ENCODE peak calls at places on chromosome 6, in four cellular contexts. P is mesendoderm, J is trophoblast cell, C is IMR-90. Q is an unnamed sample.
A peak's percentile ranks its signal among the peaks of the same experiment; 100 is the strongest.

GRCh38 chr6:42564496-42564890 is 664 bp downstream of the UBR2 start:
- DNase-seq in P (no peak), J (peak; percentile 47), C (no peak), Q (no peak)

GRCh38 chr6:13139119-13139518 is 189.2 kb downstream of the TBC1D7 start:
- DNase-seq in P (no peak), J (no peak), C (no peak), Q (no peak)

GRCh38 chr6:37788259-37788658 is 31.3 kb upstream of the ZFAND3 start:
- DNase-seq in P (no peak), J (peak; percentile 58), C (no peak), Q (no peak)

GRCh38 chr6:37615564-37616340 is 81.9 kb downstream of the MDGA1 start:
- DNase-seq in P (no peak), J (no peak), C (no peak), Q (no peak)

GRCh38 chr6:110529355-110529754 is 52.9 kb upstream of the SLC22A16 start:
- DNase-seq in P (no peak), J (no peak), C (peak; percentile 85), Q (no peak)

GRCh38 chr6:111925296-111925695 is 52.0 kb upstream of the FYN start:
- DNase-seq in P (no peak), J (no peak), C (peak; percentile 82), Q (no peak)

GRCh38 chr6:7143161-7143974 is 35.6 kb downstream of the RREB1 start:
- DNase-seq in P (peak; percentile 79), J (peak; percentile 32), C (no peak), Q (no peak)

GRCh38 chr6:37783025-37783825 is 36.3 kb upstream of the ZFAND3 start:
- DNase-seq in P (peak; percentile 84), J (no peak), C (peak; percentile 23), Q (peak; percentile 85)

GRCh38 chr6:165308926-165309731 is at the start of gene C6orf118:
- DNase-seq in P (peak; percentile 96), J (peak; percentile 76), C (peak; percentile 59), Q (peak; percentile 90)

GRCh38 chr6:6436946-6437345 is 116.5 kb upstream of the F13A1 start:
- DNase-seq in P (no peak), J (peak; percentile 95), C (no peak), Q (no peak)

GRCh38 chr6:136920216-136920857 is 1.8 kb upstream of the SLC35D3 start:
- DNase-seq in P (no peak), J (no peak), C (no peak), Q (no peak)

GRCh38 chr6:24680582-24680981 is 13.7 kb downstream of the ACOT13 start:
- DNase-seq in P (no peak), J (no peak), C (no peak), Q (no peak)

GRCh38 chr6:56490994-56491393 is 151.7 kb downstream of the DST start:
- DNase-seq in P (no peak), J (peak; percentile 14), C (peak; percentile 44), Q (no peak)

GRCh38 chr6:83067448-83068413 is at the start of gene DOP1A:
- DNase-seq in P (peak; percentile 97), J (peak; percentile 99), C (peak; percentile 91), Q (peak; percentile 95)
- H2BK120ac ChIP-seq in P (no peak within 1 kb of the TSS), J (no peak within 1 kb of the TSS), C (no peak within 1 kb of the TSS), Q (no peak within 1 kb of the TSS)

GRCh38 chr6:157534991-157535353 is 154.0 kb downstream of the ZDHHC14 start:
- DNase-seq in P (no peak), J (no peak), C (no peak), Q (no peak)

GRCh38 chr6:157536218-157536534 is 155.2 kb downstream of the ZDHHC14 start:
- DNase-seq in P (no peak), J (no peak), C (no peak), Q (no peak)

GRCh38 chr6:157534134-157534871 is 153.3 kb downstream of the ZDHHC14 start:
- DNase-seq in P (no peak), J (no peak), C (no peak), Q (no peak)

GRCh38 chr6:157537518-157537917 is 156.5 kb downstream of the ZDHHC14 start:
- DNase-seq in P (no peak), J (no peak), C (peak; percentile 45), Q (no peak)

GRCh38 chr6:157535354-157536217 is 154.6 kb downstream of the ZDHHC14 start:
- DNase-seq in P (no peak), J (peak; percentile 24), C (peak; percentile 80), Q (no peak)
- H2BK120ac ChIP-seq in P (no peak overlapping the region), J (no peak overlapping the region), C (no peak overlapping the region), Q (no peak overlapping the region)

GRCh38 chr6:3164388-3164787 is 7.0 kb upstream of the TUBB2A start:
- DNase-seq in P (peak; percentile 60), J (no peak), C (no peak), Q (no peak)
- H2BK120ac ChIP-seq in P (no peak overlapping the region), J (peak overlapping the region; percentile 68), C (no peak overlapping the region), Q (no peak overlapping the region)

GRCh38 chr6:68968301-68968649 is 333.2 kb downstream of the ADGRB3 start:
- DNase-seq in P (no peak), J (no peak), C (no peak), Q (no peak)
- H2BK120ac ChIP-seq in P (no peak overlapping the region), J (no peak overlapping the region), C (no peak overlapping the region), Q (no peak overlapping the region)

DNA sequence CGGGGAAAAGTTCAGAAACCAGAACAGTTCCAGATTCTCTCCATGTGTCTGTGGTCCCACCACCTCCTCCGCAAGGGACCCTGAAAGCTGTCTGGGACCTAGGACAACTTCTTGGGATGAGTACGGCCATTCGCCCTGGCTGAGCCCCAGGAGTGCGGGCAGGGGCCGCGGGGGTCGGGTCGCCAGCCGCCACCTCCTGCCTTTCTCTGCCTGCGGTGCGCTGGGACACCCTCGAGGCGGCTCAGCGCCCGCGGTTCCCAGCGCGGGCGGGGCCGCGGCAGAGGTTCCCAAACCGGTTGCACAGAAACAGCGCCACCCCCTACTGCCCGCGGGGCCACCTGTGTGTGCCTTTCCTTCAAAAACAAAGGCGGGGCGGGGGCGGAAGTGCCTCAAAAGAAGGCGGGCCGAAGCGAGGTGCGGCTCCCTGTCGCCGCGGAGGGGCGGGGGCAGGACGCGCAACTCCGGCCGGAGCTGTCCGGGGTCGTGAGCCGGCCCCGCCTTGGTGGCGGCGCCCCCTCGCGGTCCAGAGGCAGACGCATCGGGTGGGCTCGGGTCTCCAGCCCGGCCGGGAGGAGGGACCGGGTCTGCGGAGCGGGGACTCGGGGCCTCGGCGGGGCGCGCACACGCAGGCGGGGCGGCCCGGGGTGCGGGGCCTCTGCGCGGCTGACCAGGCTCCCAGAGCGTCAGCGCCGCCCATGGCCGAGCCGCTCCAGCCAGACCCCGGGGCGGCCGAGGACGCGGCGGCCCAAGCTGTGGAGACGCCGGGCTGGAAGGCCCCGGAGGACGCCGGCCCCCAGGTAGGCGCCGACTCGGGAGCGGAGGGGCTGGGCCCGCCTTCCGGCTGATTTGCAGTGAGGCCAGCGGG is at the start of gene HEBP2:
- DNase-seq in P (peak; percentile 99), J (peak; percentile 98), C (peak; percentile 65), Q (peak; percentile 99)
- H2BK120ac ChIP-seq in P (peak within 1 kb of the TSS; percentile 63), J (peak within 1 kb of the TSS; percentile 98), C (peak within 1 kb of the TSS; percentile 77), Q (no peak within 1 kb of the TSS)